ENCODE peak calls at places on chromosomes 11 and 22, in ten cellular contexts. Z, G, C, O, Y, F, B, L, S and Q are unnamed samples.

GRCh38 chr11:117107701-117108590 is 9.7 kb upstream of the SIK3 start:
- DNase-seq in Z (no peak), C (no peak), G (no peak), O (no peak), S (no peak), F (no peak), L (no peak), Y (no peak), B (no peak), Q (no peak)

GRCh38 chr11:124079631-124080318 is 35.5 kb upstream of the VWA5A start:
- DNase-seq in C (peak), G (no peak), B (no peak), F (no peak), Z (no peak), S (no peak), L (no peak), O (no peak), Y (no peak), Q (no peak)

GRCh38 chr11:35825386-35825785 is 118.5 kb upstream of the LDLRAD3 start:
- DNase-seq in Z (no peak), C (no peak), B (no peak), G (no peak), S (no peak), F (no peak), Y (no peak), L (no peak), O (no peak), Q (no peak)

GRCh38 chr11:46361283-46362145 is 14.3 kb downstream of the DGKZ start:
- DNase-seq in O (peak), Z (peak), L (peak), G (peak), B (no peak), Y (peak), C (peak), S (peak), F (no peak), Q (no peak)

GRCh38 chr11:59173964-59174663 is 2.2 kb downstream of the DTX4 start:
- DNase-seq in C (no peak), Z (no peak), O (no peak), Y (peak), S (peak), B (peak), L (peak), F (peak), G (no peak), Q (no peak)

GRCh38 chr11:134266440-134266839 is 9.7 kb upstream of the GLB1L3 start:
- DNase-seq in Z (no peak), Y (no peak), C (no peak), F (no peak), O (no peak), B (no peak), S (no peak), G (no peak), L (no peak), Q (peak)

GRCh38 chr11:83521647-83522596 is 235.8 kb upstream of the CCDC90B start:
- DNase-seq in F (no peak), S (no peak), O (peak), C (no peak), G (no peak), L (no peak), Z (no peak), Y (no peak), B (peak), Q (no peak)

GRCh38 chr11:60764879-60765278 is 8.2 kb downstream of the MS4A15 start:
- DNase-seq in Z (no peak), G (no peak), S (no peak), O (no peak), C (no peak), B (peak), Y (no peak), L (no peak), F (no peak), Q (no peak)

GRCh38 chr11:31800398-31801265 is 10.5 kb downstream of the PAX6 start:
- DNase-seq in O (no peak), Z (no peak), S (no peak), F (no peak), Y (no peak), B (peak), L (no peak), G (no peak), C (no peak), Q (no peak)

GRCh38 chr11:17735823-17736772 is 1.5 kb downstream of the KCNC1 start:
- DNase-seq in L (peak), O (peak), B (peak), Z (peak), C (no peak), S (no peak), F (no peak), G (peak), Y (no peak), Q (no peak)

GRCh38 chr22:27851974-27852713 is 50.6 kb upstream of the MN1 start:
- DNase-seq in L (peak), Y (no peak), Z (no peak), G (no peak), S (no peak), B (no peak), C (no peak), O (peak), F (no peak), Q (no peak)

GRCh38 chr11:77813256-77813655 is 7.3 kb downstream of the RSF1 start:
- DNase-seq in F (no peak), G (no peak), B (no peak), Z (no peak), L (no peak), C (no peak), Y (no peak), S (no peak), O (no peak), Q (no peak)

GRCh38 chr22:17694752-17695151 is 56.2 kb downstream of the BCL2L13 start:
- DNase-seq in C (no peak), Y (no peak), F (no peak), B (no peak), S (no peak), L (no peak), O (no peak), G (no peak), Z (no peak), Q (no peak)

GRCh38 chr11:76380161-76380976 is 563 bp downstream of the THAP12 start:
- DNase-seq in F (peak), Y (peak), B (peak), O (peak), Z (peak), G (peak), S (no peak), C (peak), L (peak), Q (peak)

GRCh38 chr11:45828996-45829395 is 18.3 kb upstream of the CRY2 start:
- DNase-seq in L (no peak), F (no peak), Z (no peak), S (no peak), B (no peak), Y (no peak), G (no peak), C (no peak), O (no peak), Q (no peak)

GRCh38 chr11:118996926-118997626 is 862 bp upstream of the CENATAC start:
- DNase-seq in Y (peak), Z (peak), C (peak), O (peak), F (no peak), G (no peak), B (peak), L (no peak), S (no peak), Q (no peak)

GRCh38 chr11:12280199-12280837 is 97.1 kb upstream of the PARVA start:
- DNase-seq in G (no peak), C (no peak), S (no peak), Z (no peak), L (no peak), Y (no peak), B (no peak), O (no peak), F (no peak), Q (peak)

GRCh38 chr11:47391711-47392432 is 13.5 kb upstream of the SPI1 start:
- DNase-seq in L (peak), Z (peak), O (peak), Y (no peak), C (no peak), G (no peak), B (no peak), S (no peak), F (no peak), Q (no peak)

DNA sequence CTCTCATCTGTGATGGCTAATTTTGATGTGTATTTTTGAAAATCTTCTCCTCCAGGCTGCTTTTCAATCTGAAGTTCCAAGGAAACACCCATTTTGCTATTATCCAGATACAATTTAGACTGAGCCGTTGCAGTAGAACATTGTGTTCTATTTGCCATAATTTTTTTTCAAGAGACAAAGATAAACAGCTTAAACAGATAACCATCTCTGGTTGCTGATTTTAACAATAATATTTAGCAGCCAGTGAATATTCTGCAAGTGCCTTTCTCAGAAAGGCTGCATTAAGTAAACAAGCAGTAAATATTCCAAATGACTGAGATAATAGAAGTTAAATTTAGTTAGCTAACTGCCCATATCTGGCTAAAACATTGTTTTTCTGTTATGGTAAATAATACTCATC is 206.8 kb downstream of the SBF2 start:
- DNase-seq in G (no peak), F (no peak), S (no peak), B (no peak), Y (no peak), Z (no peak), C (no peak), O (no peak), L (no peak), Q (no peak)
- TF ChIP-seq POLR2AphosphoS5 in G (no peak), F (peak), S (no peak), B (no peak), Y (no peak), Z (no peak), C (no peak), O (no peak), L (peak), Q (no peak)

GRCh38 chr22:41781508-41781906 is 19.0 kb upstream of the CCDC134 start:
- DNase-seq in O (no peak), Y (no peak), C (no peak), Z (no peak), F (no peak), S (no peak), L (no peak), B (no peak), G (no peak), Q (no peak)
- H3K4me3 ChIP-seq in O (no peak), Y (peak), C (no peak), Z (peak), F (no peak), S (peak), L (no peak), B (no peak), G (no peak), Q (no peak)

GRCh38 chr22:49747130-49747529 is 80.5 kb downstream of the BRD1 start:
- DNase-seq in F (no peak), Z (no peak), B (no peak), Y (no peak), S (no peak), L (no peak), O (no peak), C (no peak), G (no peak), Q (no peak)
- TF ChIP-seq POLR2AphosphoS5 in F (no peak), Z (no peak), B (no peak), Y (no peak), S (no peak), L (no peak), O (no peak), C (no peak), G (no peak), Q (no peak)

DNA sequence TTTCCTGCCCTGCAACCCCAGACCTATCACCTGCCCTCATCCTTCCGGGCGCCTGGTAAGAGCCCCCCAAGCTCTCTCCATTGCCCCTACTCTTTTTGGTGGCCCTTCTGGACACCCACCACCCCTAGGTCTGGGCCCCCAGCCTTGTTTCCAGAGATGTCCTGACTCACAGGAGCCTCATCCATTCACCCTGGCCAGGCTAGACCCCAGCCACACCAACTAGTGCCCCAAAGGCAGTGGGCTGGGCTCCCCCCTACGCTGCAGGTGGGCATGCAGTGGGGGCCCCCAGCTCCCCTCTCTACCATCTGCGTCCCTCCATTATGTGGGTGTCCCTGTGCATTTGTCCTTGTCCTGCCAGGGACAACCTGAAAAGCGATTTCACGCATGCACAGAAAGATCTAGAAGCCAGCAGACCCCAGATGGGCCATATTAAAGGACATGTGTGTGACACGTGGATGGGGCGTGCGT is 1.4 kb downstream of the MRGPRF start:
- DNase-seq in Y (no peak), B (no peak), L (no peak), F (no peak), C (no peak), Z (peak), S (no peak), G (peak), O (no peak), Q (no peak)
- H3K4me3 ChIP-seq in Y (no peak), B (peak), L (peak), F (peak), C (no peak), Z (peak), S (peak), G (peak), O (no peak), Q (peak)

DNA sequence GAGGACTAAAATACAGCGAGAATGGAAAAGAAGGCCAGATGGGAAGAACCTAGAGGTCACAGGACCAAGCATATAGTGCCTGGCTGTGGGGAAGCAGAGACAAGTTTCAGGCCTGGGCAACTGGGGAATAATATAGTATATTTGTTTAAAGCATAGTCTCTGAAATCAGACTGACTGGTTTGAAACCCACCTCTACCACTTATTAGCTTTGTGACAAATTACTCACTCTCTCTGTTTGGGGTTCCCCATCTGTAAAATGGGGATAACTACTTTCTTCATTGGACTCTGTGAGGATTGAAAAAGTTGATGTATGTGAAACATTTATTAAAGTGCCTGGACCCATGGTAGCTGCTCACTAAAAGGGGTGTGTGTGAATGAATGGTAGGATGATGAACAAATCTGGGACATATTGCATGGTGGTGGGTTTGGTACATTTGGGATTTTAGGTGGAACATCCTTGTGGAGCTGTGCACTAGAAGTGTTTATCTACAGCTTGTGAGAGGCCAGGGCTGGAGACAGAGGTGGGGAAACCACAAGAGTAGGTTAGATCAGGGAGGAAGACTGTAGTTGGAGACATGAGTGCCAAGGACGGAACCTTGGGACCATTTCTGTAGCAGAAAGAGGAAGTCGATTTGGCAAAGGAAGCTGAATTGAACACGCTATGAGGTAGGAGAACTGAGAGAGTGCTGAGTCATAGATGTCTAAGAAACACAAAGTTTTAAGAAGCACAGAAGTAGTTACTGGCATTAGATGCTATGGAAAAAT is 52.6 kb downstream of the SWAP70 start:
- DNase-seq in G (no peak), O (no peak), Y (peak), B (no peak), S (no peak), F (no peak), C (no peak), L (no peak), Z (no peak), Q (no peak)
- TF ChIP-seq POLR2AphosphoS5 in G (peak), O (no peak), Y (no peak), B (no peak), S (peak), F (peak), C (no peak), L (peak), Z (no peak), Q (no peak)

GRCh38 chr22:18970180-18970947 is 34.3 kb upstream of the PRODH start:
- DNase-seq in O (peak), Y (no peak), Z (peak), F (no peak), S (no peak), B (peak), G (peak), C (peak), L (no peak), Q (no peak)

GRCh38 chr22:18971321-18971751 is 35.2 kb upstream of the PRODH start:
- DNase-seq in O (no peak), S (no peak), F (no peak), C (no peak), G (no peak), B (no peak), Z (no peak), L (no peak), Y (no peak), Q (no peak)

GRCh38 chr22:18973264-18974031 is 37.4 kb upstream of the PRODH start:
- DNase-seq in L (no peak), O (no peak), Y (no peak), G (peak), F (no peak), B (no peak), S (no peak), Z (no peak), C (no peak), Q (no peak)

GRCh38 chr22:18968011-18968749 is 32.1 kb upstream of the PRODH start:
- DNase-seq in C (peak), L (no peak), Y (no peak), O (no peak), B (peak), F (no peak), S (no peak), G (peak), Z (no peak), Q (peak)

GRCh38 chr22:18970948-18971315 is 34.8 kb upstream of the PRODH start:
- DNase-seq in S (no peak), B (peak), Y (no peak), Z (no peak), O (peak), F (no peak), C (no peak), L (no peak), G (no peak), Q (no peak)
- H3K4me3 ChIP-seq in S (peak), B (peak), Y (peak), Z (peak), O (peak), F (peak), C (peak), L (peak), G (no peak), Q (peak)

DNA sequence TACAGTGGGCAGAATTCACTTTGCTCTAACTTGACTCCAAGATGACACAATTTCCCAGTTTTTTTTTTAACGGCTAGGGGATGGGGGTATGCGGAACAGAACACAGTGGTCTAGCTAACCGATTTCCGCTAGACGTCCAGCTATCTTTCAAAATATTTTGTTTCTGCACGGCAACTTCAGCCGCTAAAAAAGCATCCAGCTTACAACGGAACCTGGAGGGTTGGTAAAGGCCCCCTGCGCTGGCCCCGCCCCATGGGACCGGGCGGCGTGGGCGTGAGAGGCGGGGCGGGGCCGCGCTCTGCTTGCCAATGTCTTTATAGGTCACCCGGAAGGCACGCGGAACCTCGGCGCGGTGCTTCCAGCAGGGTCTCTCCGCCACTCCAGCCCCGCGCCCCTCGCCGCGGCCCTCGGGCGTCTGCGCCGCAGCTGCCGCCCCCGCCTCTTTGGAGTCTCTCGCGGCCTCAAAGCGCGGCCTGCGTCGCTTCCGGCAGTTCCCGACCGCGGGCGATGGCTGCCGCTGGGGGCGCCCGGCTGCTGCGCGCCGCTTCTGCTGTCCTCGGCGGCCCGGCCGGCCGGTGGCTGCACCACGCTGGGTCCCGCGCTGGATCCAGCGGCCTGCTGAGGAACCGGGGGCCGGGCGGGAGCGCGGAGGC is at the start of gene FDX1:
- DNase-seq in G (peak), Z (peak), B (peak), Y (peak), O (peak), C (peak), L (peak), F (peak), S (peak), Q (peak)
- TF ChIP-seq POLR2AphosphoS5 in G (peak), Z (peak), B (peak), Y (no peak), O (no peak), C (peak), L (peak), F (peak), S (peak), Q (peak)

GRCh38 chr11:111019931-111020381 is 225.6 kb upstream of the POU2AF2 start:
- DNase-seq in B (no peak), G (no peak), S (no peak), L (no peak), F (no peak), Y (peak), Z (no peak), C (no peak), O (no peak), Q (no peak)

GRCh38 chr11:111018571-111018970 is 227.0 kb upstream of the POU2AF2 start:
- DNase-seq in Z (no peak), S (no peak), G (no peak), Y (peak), B (no peak), F (no peak), C (no peak), O (no peak), L (no peak), Q (no peak)

GRCh38 chr11:111021131-111021530 is 224.4 kb upstream of the POU2AF2 start:
- DNase-seq in B (peak), Z (no peak), S (peak), Y (no peak), L (no peak), G (no peak), C (no peak), F (no peak), O (no peak), Q (no peak)

GRCh38 chr11:111019449-111019848 is 226.1 kb upstream of the POU2AF2 start:
- DNase-seq in B (no peak), Y (peak), O (no peak), C (no peak), Z (no peak), F (no peak), G (no peak), S (no peak), L (no peak), Q (no peak)
- H3K4me3 ChIP-seq in B (no peak), Y (no peak), O (no peak), C (no peak), Z (no peak), F (no peak), G (no peak), S (no peak), L (no peak), Q (no peak)

DNA sequence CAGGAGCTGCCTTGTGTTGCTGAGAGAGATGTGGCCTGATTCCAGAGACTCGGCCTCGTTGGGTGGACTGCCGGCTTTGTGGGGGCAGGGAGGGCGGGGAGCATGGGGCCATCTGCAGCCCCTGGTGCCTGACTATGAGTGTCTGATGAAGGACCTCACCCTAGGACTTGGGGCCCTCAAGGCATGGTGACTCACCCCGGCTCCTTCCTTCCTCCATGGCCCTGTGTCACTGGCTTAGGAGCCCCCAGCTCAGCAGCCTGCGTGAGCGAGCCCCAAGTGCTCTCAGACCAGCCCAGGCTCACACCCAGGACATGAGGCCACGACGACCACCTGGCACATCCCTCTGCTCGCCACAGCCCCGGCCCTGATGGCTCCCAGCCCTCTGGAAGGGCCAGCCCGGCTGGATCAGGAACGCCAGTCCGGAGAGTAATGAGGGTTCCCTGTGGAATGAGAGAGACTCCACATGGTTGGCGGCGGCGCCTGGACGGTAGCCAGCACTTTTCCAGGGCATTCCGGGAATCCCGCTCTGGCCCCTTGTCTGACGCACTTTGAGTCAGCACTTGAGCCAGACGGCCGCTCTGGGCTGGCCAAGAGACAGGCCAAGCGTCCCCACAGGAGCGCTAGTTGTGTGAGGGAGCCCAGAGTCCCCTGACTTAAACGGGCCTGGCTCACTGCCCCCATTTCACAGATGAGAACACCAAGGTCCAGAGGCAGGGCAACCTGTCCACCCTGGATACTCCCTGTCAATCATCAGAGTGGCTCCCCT is 50.6 kb upstream of the SHISAL1 start:
- DNase-seq in S (peak), L (peak), C (no peak), Y (no peak), B (no peak), Z (peak), G (peak), F (no peak), O (peak), Q (peak)
- TF ChIP-seq POLR2AphosphoS5 in S (no peak), L (peak), C (no peak), Y (no peak), B (no peak), Z (peak), G (peak), F (peak), O (peak), Q (no peak)